ENCODE peak calls at places on chromosomes 1 and 21, in four cellular contexts. One of them, this sample, is unnamed. For H3K4me1, the result is how much of the 10 kb centered on the place peaks cover.

GRCh38 chr1:175313672-175314225 is 121.2 kb upstream of the KIAA0040 start:
- DNase-seq in tibial nerve: no peak
- DNase-seq in Peyer's patch: no peak
- DNase-seq in tibial artery: no peak
- DNase-seq in this sample: no peak

GRCh38 chr1:207811920-207812720 is 60.3 kb downstream of the CD46 start:
- DNase-seq in Peyer's patch: no peak
- DNase-seq in tibial nerve: peak
- DNase-seq in tibial artery: peak
- DNase-seq in this sample: peak

GRCh38 chr21:39062196-39062900 is 120.9 kb downstream of the PSMG1 start:
- DNase-seq in tibial artery: no peak
- DNase-seq in Peyer's patch: no peak
- DNase-seq in tibial nerve: no peak
- DNase-seq in this sample: no peak

GRCh38 chr1:24142546-24143431 is at the start of gene IL22RA1:
- DNase-seq in Peyer's patch: no peak
- DNase-seq in tibial artery: no peak
- DNase-seq in tibial nerve: no peak
- DNase-seq in this sample: peak

GRCh38 chr1:51283977-51284376 is 46.4 kb downstream of the TTC39A start:
- DNase-seq in Peyer's patch: no peak
- DNase-seq in tibial nerve: no peak
- DNase-seq in tibial artery: no peak
- DNase-seq in this sample: no peak

GRCh38 chr1:47934243-47934805 is 62.9 kb downstream of the TRABD2B start:
- DNase-seq in tibial nerve: peak
- DNase-seq in tibial artery: peak
- DNase-seq in Peyer's patch: peak
- DNase-seq in this sample: peak

GRCh38 chr1:193971595-193971994 is 785.2 kb upstream of the B3GALT2 start:
- DNase-seq in tibial nerve: no peak
- DNase-seq in Peyer's patch: no peak
- DNase-seq in tibial artery: no peak
- DNase-seq in this sample: no peak

GRCh38 chr1:12622506-12622905 is 4.5 kb upstream of the DHRS3 start:
- DNase-seq in tibial artery: no peak
- DNase-seq in Peyer's patch: no peak
- DNase-seq in tibial nerve: no peak
- DNase-seq in this sample: peak

GRCh38 chr1:38046884-38047602 is 450 bp upstream of the POU3F1 start:
- DNase-seq in Peyer's patch: peak
- DNase-seq in tibial artery: peak
- DNase-seq in tibial nerve: peak
- DNase-seq in this sample: peak

GRCh38 chr1:180501865-180502360 is 464 bp downstream of the ACBD6 start:
- DNase-seq in tibial artery: no peak
- DNase-seq in Peyer's patch: no peak
- DNase-seq in tibial nerve: no peak
- DNase-seq in this sample: no peak

GRCh38 chr1:117312453-117313138 is 54.7 kb upstream of the MAN1A2 start:
- DNase-seq in tibial nerve: no peak
- DNase-seq in Peyer's patch: no peak
- DNase-seq in tibial artery: no peak
- DNase-seq in this sample: no peak

GRCh38 chr21:26167593-26167992 is 3.0 kb downstream of the APP start:
- DNase-seq in tibial nerve: no peak
- DNase-seq in Peyer's patch: no peak
- DNase-seq in tibial artery: no peak
- DNase-seq in this sample: no peak

GRCh38 chr21:26169061-26169610 is 1.4 kb downstream of the APP start:
- DNase-seq in tibial artery: peak
- DNase-seq in tibial nerve: no peak
- DNase-seq in Peyer's patch: peak
- DNase-seq in this sample: peak

GRCh38 chr21:26171310-26172100 is 935 bp upstream of the APP start:
- DNase-seq in Peyer's patch: no peak
- DNase-seq in tibial nerve: no peak
- DNase-seq in tibial artery: no peak
- DNase-seq in this sample: no peak

GRCh38 chr21:26169611-26170470 is 729 bp downstream of the APP start:
- DNase-seq in tibial artery: peak
- DNase-seq in Peyer's patch: peak
- DNase-seq in tibial nerve: peak
- DNase-seq in this sample: peak

GRCh38 chr21:26170471-26171309 is at the start of gene APP:
- DNase-seq in tibial artery: peak
- DNase-seq in tibial nerve: peak
- DNase-seq in Peyer's patch: peak
- DNase-seq in this sample: peak
- TF ChIP-seq CTCF in tibial artery: peak
- TF ChIP-seq CTCF in tibial nerve: peak
- TF ChIP-seq CTCF in Peyer's patch: peak
- TF ChIP-seq CTCF in this sample: peak

DNA sequence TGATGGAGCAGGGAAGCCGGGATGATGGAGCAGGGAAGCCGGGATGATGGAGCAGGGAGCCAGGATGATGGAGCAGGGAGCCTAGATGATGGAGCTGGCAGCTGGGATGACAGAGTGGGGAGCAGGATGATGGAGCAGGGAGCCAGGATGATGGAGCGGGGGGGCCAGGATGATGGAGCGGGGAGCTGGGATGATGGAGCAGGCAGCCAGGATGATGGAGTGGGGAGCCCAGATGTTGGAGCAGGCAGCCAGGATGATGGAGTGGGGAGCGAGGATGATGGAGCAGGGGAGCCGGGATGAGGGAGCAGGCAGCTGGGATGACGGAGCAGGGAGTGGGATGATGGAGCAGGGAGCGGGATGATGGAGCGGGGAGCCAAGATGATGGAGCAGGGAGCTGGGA is 16.0 kb downstream of the GALNT2 start:
- DNase-seq in Peyer's patch: no peak
- DNase-seq in tibial nerve: no peak
- DNase-seq in tibial artery: no peak
- DNase-seq in this sample: no peak
- H3K4me1 ChIP-seq in Peyer's patch: under half
- H3K4me1 ChIP-seq in tibial nerve: half or more
- H3K4me1 ChIP-seq in tibial artery: under half
- H3K4me1 ChIP-seq in this sample: half or more

GRCh38 chr1:109919271-109919670 is 8.6 kb downstream of the CSF1 start:
- DNase-seq in tibial artery: no peak
- DNase-seq in Peyer's patch: no peak
- DNase-seq in tibial nerve: no peak
- DNase-seq in this sample: no peak

GRCh38 chr1:109918671-109919070 is 8.0 kb downstream of the CSF1 start:
- DNase-seq in tibial nerve: no peak
- DNase-seq in tibial artery: no peak
- DNase-seq in Peyer's patch: no peak
- DNase-seq in this sample: no peak

GRCh38 chr1:109914587-109915240 is 4.1 kb downstream of the CSF1 start:
- DNase-seq in tibial nerve: no peak
- DNase-seq in tibial artery: peak
- DNase-seq in Peyer's patch: no peak
- DNase-seq in this sample: no peak

GRCh38 chr1:109917429-109918076 is 6.9 kb downstream of the CSF1 start:
- DNase-seq in Peyer's patch: no peak
- DNase-seq in tibial artery: no peak
- DNase-seq in tibial nerve: no peak
- DNase-seq in this sample: no peak

DNA sequence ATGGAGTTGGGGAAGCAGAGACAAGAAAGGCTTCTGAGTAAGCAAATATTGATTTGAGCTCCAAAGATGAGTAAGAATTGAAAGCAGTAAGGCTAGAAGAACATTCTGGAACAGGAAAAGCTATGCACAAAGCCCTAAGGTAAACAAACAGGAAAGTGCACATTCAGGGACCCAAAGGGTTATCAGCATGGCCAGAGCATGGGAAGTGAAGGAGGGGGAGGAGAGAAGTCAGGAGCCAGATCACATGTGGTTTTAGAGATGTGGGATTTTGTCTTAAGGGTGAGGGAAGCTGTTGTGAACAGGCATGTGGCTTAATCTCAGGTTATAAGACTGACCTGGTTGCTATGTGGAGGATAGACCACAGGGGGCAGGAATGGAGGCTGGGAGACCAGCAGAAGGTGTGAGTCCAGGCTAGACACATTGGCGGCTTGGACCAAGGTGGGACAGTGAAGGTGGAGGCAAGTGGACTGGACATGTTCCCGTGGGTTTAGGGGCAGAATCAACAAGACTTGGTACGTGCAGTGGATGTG is 7.5 kb downstream of the CSF1 start:
- DNase-seq in tibial artery: no peak
- DNase-seq in tibial nerve: no peak
- DNase-seq in Peyer's patch: no peak
- DNase-seq in this sample: no peak
- TF ChIP-seq CTCF in tibial artery: no peak
- TF ChIP-seq CTCF in tibial nerve: no peak
- TF ChIP-seq CTCF in Peyer's patch: no peak
- TF ChIP-seq CTCF in this sample: no peak

DNA sequence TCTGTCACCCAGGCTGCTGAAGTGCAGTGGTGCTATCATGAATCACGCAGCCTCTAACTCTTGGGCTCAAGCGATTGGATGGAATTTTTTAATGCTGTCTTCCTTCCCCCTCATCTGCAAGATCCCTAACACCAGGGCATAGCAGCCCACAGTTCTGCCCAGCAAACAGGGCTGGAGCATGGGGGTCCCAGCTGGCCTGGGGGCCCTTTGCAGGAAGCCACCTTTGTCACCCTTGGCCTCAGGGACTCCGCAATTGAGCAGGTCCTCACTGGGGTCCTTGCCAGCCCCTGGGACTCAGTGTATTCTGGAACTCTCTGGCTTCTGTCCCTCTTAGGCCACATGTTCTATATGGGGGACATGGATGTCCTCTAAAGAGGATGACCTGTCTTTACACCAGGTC is 13.1 kb upstream of the EDN2 start:
- DNase-seq in tibial artery: no peak
- DNase-seq in Peyer's patch: no peak
- DNase-seq in tibial nerve: no peak
- DNase-seq in this sample: no peak
- H3K4me1 ChIP-seq in tibial artery: half or more
- H3K4me1 ChIP-seq in Peyer's patch: half or more
- H3K4me1 ChIP-seq in tibial nerve: half or more
- H3K4me1 ChIP-seq in this sample: half or more

DNA sequence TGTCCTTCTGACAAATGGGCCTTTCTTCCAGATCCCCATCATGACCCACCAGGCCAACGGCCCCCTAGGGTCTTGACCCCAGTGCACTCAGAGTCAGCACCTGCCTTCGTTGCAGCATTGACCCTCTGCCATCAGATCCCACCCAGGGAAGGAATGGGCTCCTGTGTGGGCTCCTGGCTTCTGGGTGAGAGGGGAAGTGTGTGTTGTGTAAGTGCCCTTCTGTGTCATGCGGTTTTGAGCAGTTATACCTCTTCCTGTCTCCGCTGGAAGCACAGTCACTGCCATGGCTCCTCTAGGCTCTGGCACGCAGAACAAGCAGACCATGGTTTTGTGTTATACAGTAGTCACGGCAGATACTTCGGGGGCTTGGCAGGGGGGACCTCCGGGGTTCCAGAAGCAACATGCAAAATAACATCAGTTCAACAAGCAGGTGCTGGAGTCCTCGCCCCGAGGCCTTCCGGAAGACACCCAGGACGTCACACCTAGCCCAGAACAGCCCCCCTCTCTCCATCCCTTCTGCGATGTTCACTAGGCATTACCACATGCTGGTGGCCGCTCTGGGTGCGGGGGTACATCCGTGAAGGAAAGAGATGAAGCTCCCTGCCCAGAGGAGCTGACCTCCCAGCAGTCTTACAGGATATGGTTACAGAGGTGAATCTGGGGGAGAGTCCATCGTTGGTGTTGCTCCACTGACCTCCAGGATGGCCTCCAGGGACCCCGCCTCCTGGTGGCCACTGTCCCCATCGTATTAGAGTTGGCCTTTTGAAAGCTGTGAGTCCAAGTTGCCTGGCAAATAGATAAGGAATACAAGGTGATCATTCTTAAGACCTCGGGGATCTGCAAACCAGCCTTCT is 17.4 kb upstream of the KCNAB2 start:
- DNase-seq in tibial nerve: no peak
- DNase-seq in tibial artery: peak
- DNase-seq in Peyer's patch: peak
- DNase-seq in this sample: peak
- TF ChIP-seq CTCF in tibial nerve: no peak
- TF ChIP-seq CTCF in tibial artery: no peak
- TF ChIP-seq CTCF in Peyer's patch: no peak
- TF ChIP-seq CTCF in this sample: no peak

GRCh38 chr1:93979040-93979717 is 69.9 kb upstream of the GCLM start:
- DNase-seq in Peyer's patch: no peak
- DNase-seq in tibial nerve: no peak
- DNase-seq in tibial artery: no peak
- DNase-seq in this sample: no peak
- H3K4me1 ChIP-seq in Peyer's patch: under half
- H3K4me1 ChIP-seq in tibial nerve: under half
- H3K4me1 ChIP-seq in tibial artery: under half
- H3K4me1 ChIP-seq in this sample: under half

GRCh38 chr1:171899838-171900237 is 58.5 kb downstream of the DNM3 start:
- DNase-seq in tibial nerve: no peak
- DNase-seq in tibial artery: no peak
- DNase-seq in Peyer's patch: no peak
- DNase-seq in this sample: no peak

GRCh38 chr1:171902527-171902926 is 61.2 kb downstream of the DNM3 start:
- DNase-seq in tibial artery: no peak
- DNase-seq in tibial nerve: no peak
- DNase-seq in Peyer's patch: no peak
- DNase-seq in this sample: no peak

GRCh38 chr1:171901245-171901644 is 59.9 kb downstream of the DNM3 start:
- DNase-seq in tibial artery: no peak
- DNase-seq in tibial nerve: no peak
- DNase-seq in Peyer's patch: no peak
- DNase-seq in this sample: no peak

GRCh38 chr1:171909711-171910110 is 68.4 kb downstream of the DNM3 start:
- DNase-seq in Peyer's patch: no peak
- DNase-seq in tibial artery: no peak
- DNase-seq in tibial nerve: no peak
- DNase-seq in this sample: no peak

GRCh38 chr1:171904778-171905449 is 63.6 kb downstream of the DNM3 start:
- DNase-seq in Peyer's patch: no peak
- DNase-seq in tibial nerve: no peak
- DNase-seq in tibial artery: no peak
- DNase-seq in this sample: no peak
- TF ChIP-seq CTCF in Peyer's patch: no peak
- TF ChIP-seq CTCF in tibial nerve: no peak
- TF ChIP-seq CTCF in tibial artery: no peak
- TF ChIP-seq CTCF in this sample: no peak

GRCh38 chr1:156492591-156493080 is 7.9 kb downstream of the MEF2D start:
- DNase-seq in Peyer's patch: peak
- DNase-seq in tibial artery: no peak
- DNase-seq in tibial nerve: no peak
- DNase-seq in this sample: no peak
- H3K4me1 ChIP-seq in Peyer's patch: half or more
- H3K4me1 ChIP-seq in tibial artery: half or more
- H3K4me1 ChIP-seq in tibial nerve: half or more
- H3K4me1 ChIP-seq in this sample: half or more

GRCh38 chr1:236774926-236775325 is 20.2 kb upstream of the MTR start:
- DNase-seq in tibial nerve: no peak
- DNase-seq in Peyer's patch: no peak
- DNase-seq in tibial artery: no peak
- DNase-seq in this sample: no peak
- TF ChIP-seq CTCF in tibial nerve: no peak
- TF ChIP-seq CTCF in Peyer's patch: no peak
- TF ChIP-seq CTCF in tibial artery: peak
- TF ChIP-seq CTCF in this sample: no peak

GRCh38 chr1:203281851-203282661 is 23.3 kb upstream of the BTG2 start:
- DNase-seq in tibial artery: no peak
- DNase-seq in tibial nerve: no peak
- DNase-seq in Peyer's patch: peak
- DNase-seq in this sample: no peak
- H3K4me1 ChIP-seq in tibial artery: under half
- H3K4me1 ChIP-seq in tibial nerve: half or more
- H3K4me1 ChIP-seq in Peyer's patch: half or more
- H3K4me1 ChIP-seq in this sample: half or more